ENCODE peak calls at places on chromosomes 16 and 17, in five cellular contexts. One of them, this sample, is unnamed.

GRCh38 chr17:82950525-82951102 is 110.8 kb upstream of the ZNF750 start:
- DNase-seq in suprapubic skin: no peak
- DNase-seq in endodermal cell: no peak
- DNase-seq in RWPE1: no peak
- DNase-seq in heart right ventricle: no peak
- DNase-seq in this sample: no peak

GRCh38 chr17:27471321-27472269 is 15.3 kb downstream of the KSR1 start:
- DNase-seq in suprapubic skin: no peak
- DNase-seq in heart right ventricle: no peak
- DNase-seq in endodermal cell: no peak
- DNase-seq in RWPE1: peak; percentile 74
- DNase-seq in this sample: peak; percentile 64

GRCh38 chr16:65287307-65287706 is 165.4 kb upstream of the CDH11 start:
- DNase-seq in suprapubic skin: no peak
- DNase-seq in endodermal cell: no peak
- DNase-seq in RWPE1: no peak
- DNase-seq in heart right ventricle: no peak
- DNase-seq in this sample: no peak

GRCh38 chr16:70662991-70663523 is 16.7 kb downstream of the IL34 start:
- DNase-seq in endodermal cell: no peak
- DNase-seq in RWPE1: no peak
- DNase-seq in heart right ventricle: no peak
- DNase-seq in suprapubic skin: peak; percentile 58
- DNase-seq in this sample: peak; percentile 18

GRCh38 chr17:5526821-5527598 is 40.6 kb downstream of the MIS12 start:
- DNase-seq in heart right ventricle: peak; percentile 79
- DNase-seq in RWPE1: peak; percentile 87
- DNase-seq in endodermal cell: no peak
- DNase-seq in suprapubic skin: no peak
- DNase-seq in this sample: peak; percentile 71

GRCh38 chr16:48538746-48539484 is 71.1 kb downstream of the N4BP1 start:
- DNase-seq in suprapubic skin: no peak
- DNase-seq in endodermal cell: peak; percentile 74
- DNase-seq in heart right ventricle: no peak
- DNase-seq in RWPE1: no peak
- DNase-seq in this sample: peak; percentile 39

GRCh38 chr16:28167730-28168129 is 44.0 kb downstream of the XPO6 start:
- DNase-seq in suprapubic skin: no peak
- DNase-seq in heart right ventricle: no peak
- DNase-seq in endodermal cell: no peak
- DNase-seq in RWPE1: no peak
- DNase-seq in this sample: no peak

GRCh38 chr17:67168485-67168884 is 76.5 kb downstream of the HELZ start:
- DNase-seq in suprapubic skin: no peak
- DNase-seq in endodermal cell: no peak
- DNase-seq in heart right ventricle: no peak
- DNase-seq in RWPE1: no peak
- DNase-seq in this sample: no peak

GRCh38 chr16:2151188-2152091 is 3.0 kb downstream of the RAB26 start:
- DNase-seq in heart right ventricle: no peak
- DNase-seq in endodermal cell: peak; percentile 81
- DNase-seq in RWPE1: no peak
- DNase-seq in suprapubic skin: no peak
- DNase-seq in this sample: no peak

GRCh38 chr17:35313875-35314409 is 59.5 kb downstream of the SLFN11 start:
- DNase-seq in suprapubic skin: no peak
- DNase-seq in endodermal cell: no peak
- DNase-seq in RWPE1: no peak
- DNase-seq in heart right ventricle: peak; percentile 70
- DNase-seq in this sample: peak; percentile 24

GRCh38 chr17:35315283-35315682 is 58.1 kb downstream of the SLFN11 start:
- DNase-seq in RWPE1: peak; percentile 79
- DNase-seq in suprapubic skin: no peak
- DNase-seq in endodermal cell: peak; percentile 47
- DNase-seq in heart right ventricle: peak; percentile 63
- DNase-seq in this sample: no peak

GRCh38 chr17:35312346-35312745 is 61.1 kb downstream of the SLFN11 start:
- DNase-seq in suprapubic skin: no peak
- DNase-seq in heart right ventricle: no peak
- DNase-seq in RWPE1: no peak
- DNase-seq in endodermal cell: no peak
- DNase-seq in this sample: no peak

GRCh38 chr17:35314415-35315216 is 58.8 kb downstream of the SLFN11 start:
- DNase-seq in heart right ventricle: no peak
- DNase-seq in suprapubic skin: no peak
- DNase-seq in endodermal cell: peak; percentile 66
- DNase-seq in RWPE1: no peak
- DNase-seq in this sample: peak; percentile 9

DNA sequence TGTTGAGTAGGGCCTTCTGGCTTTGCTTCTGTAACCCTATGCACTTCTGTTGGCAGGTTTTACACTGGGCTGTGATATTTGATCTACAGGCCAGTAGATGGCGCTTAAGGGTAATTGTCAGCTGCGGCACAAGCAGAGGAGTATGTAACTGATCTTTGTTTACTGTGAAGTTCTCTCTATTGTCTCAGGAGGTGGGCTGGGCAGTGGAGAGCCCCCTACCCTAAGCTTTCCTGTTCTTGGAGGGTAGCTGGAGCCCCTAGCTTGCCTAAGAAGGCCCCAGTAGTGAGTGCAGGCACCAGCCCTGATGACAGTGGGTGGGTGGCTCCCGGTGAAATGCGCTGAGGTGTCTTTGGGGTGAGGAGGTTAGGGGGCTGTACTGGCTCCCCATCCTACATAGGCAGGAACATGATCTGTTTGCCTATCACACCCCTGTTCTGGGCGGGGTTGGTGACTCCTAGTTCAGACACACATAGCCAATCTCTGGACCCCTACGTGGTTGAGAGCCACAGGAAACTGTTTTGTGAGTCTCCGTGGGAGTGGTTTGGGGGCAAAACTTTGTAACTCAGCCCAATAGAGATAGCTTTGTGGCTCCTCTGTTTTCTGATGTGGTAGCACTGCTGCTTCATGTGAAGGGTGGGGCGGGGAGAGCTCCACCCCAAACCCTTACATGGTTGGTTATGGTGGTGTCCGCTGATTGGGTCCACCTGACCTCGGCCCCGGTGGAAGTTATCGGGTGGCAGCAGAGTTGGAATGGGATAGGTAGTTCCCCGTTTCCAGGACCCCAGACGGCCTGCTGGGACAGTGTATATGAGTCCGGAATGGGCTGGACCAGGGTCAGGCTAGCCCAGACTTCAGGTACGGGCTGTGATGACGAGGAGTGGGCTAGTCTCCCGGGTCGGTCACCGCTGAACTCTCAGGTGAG is 60.4 kb downstream of the SLFN11 start:
- DNase-seq in endodermal cell: peak; percentile 87
- DNase-seq in suprapubic skin: no peak
- DNase-seq in heart right ventricle: peak; percentile 60
- DNase-seq in RWPE1: peak; percentile 44
- DNase-seq in this sample: peak; percentile 66
- TF ChIP-seq CTCF in endodermal cell: peak; percentile 87
- TF ChIP-seq CTCF in suprapubic skin: peak; percentile 66
- TF ChIP-seq CTCF in heart right ventricle: peak; percentile 70
- TF ChIP-seq CTCF in RWPE1: peak; percentile 79
- TF ChIP-seq CTCF in this sample: peak; percentile 71

DNA sequence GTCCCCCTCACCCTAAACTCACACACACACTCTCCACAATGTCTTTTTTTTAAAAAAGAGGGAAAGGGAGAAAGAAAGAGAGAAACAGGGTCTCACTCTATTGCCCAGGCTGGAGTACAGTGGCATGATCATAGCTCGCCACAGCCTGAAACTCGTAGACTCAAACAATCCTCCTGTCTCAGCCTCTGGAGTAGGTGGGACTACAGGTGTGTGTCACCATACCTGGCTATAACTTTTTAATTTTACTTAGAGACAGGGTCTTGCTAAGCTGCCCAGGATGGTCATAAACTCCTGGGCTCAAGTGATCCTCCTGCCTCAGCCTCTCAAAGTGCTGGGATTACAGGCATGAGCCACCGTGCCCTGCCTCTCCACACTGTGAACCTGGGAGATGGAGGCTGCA is 24.9 kb downstream of the LITAF start:
- DNase-seq in heart right ventricle: no peak
- DNase-seq in endodermal cell: no peak
- DNase-seq in RWPE1: no peak
- DNase-seq in suprapubic skin: no peak
- DNase-seq in this sample: no peak
- TF ChIP-seq CTCF in heart right ventricle: no peak
- TF ChIP-seq CTCF in endodermal cell: no peak
- TF ChIP-seq CTCF in RWPE1: no peak
- TF ChIP-seq CTCF in suprapubic skin: no peak
- TF ChIP-seq CTCF in this sample: no peak

GRCh38 chr16:84144301-84144858 is 597 bp downstream of the HSDL1 start:
- DNase-seq in RWPE1: peak; percentile 22
- DNase-seq in endodermal cell: peak; percentile 76
- DNase-seq in suprapubic skin: no peak
- DNase-seq in heart right ventricle: peak; percentile 19
- DNase-seq in this sample: peak; percentile 64

GRCh38 chr16:84143784-84144199 is 1.2 kb downstream of the HSDL1 start:
- DNase-seq in endodermal cell: peak; percentile 68
- DNase-seq in heart right ventricle: no peak
- DNase-seq in suprapubic skin: no peak
- DNase-seq in RWPE1: no peak
- DNase-seq in this sample: no peak

GRCh38 chr16:84143081-84143480 is 1.9 kb downstream of the HSDL1 start:
- DNase-seq in heart right ventricle: no peak
- DNase-seq in suprapubic skin: no peak
- DNase-seq in RWPE1: no peak
- DNase-seq in endodermal cell: no peak
- DNase-seq in this sample: no peak

GRCh38 chr16:84141143-84141670 is 3.8 kb downstream of the HSDL1 start:
- DNase-seq in RWPE1: no peak
- DNase-seq in heart right ventricle: no peak
- DNase-seq in endodermal cell: no peak
- DNase-seq in suprapubic skin: no peak
- DNase-seq in this sample: no peak

DNA sequence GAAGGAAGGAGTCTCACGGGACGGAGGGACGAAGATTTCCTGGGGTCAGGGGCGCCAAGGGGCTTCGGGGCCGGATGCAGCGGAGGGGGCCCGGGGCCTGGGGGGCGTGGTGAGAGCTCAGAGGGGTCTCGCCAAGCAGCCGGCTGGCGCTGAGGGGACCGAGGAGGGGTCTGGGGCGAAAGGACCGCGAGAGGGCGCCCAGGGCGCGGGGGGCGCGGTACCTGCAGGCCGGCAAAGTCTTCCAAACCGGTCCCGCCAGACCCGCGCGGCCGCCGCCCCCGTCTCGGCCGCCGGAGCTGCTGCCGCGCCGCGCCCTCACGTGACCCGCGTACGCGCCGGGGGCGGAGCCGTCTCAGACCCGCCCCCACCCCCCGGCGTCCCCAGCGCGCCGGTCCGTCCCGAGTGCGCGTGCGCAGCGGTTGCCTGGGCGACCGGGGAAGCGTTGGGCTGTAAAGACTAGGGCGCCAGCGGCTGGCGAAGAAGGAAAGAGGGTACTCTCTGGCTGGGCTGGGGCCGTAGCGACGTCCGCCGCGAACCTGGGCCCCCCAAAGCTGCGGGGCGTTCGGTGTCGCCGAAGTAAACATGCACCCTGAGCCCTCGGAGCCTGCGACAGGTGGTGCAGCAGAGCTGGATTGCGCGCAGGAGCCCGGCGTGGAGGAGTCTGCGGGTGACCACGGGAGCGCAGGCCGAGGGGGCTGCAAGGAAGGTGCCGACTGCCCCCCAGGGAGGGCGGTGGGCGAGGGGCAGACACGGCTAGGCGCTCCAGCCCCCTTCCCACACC is at the start of the genes DNAAF1 and HSDL1:
- DNase-seq in RWPE1: peak; percentile 98
- DNase-seq in endodermal cell: peak; percentile 98
- DNase-seq in suprapubic skin: peak; percentile 92
- DNase-seq in heart right ventricle: peak; percentile 90
- DNase-seq in this sample: peak; percentile 99
- TF ChIP-seq CTCF in RWPE1: no peak
- TF ChIP-seq CTCF in endodermal cell: peak; percentile 57
- TF ChIP-seq CTCF in suprapubic skin: no peak
- TF ChIP-seq CTCF in heart right ventricle: peak; percentile 6
- TF ChIP-seq CTCF in this sample: no peak

GRCh38 chr16:50366126-50366525 is 2.7 kb downstream of the BRD7 start:
- DNase-seq in heart right ventricle: no peak
- DNase-seq in endodermal cell: no peak
- DNase-seq in RWPE1: no peak
- DNase-seq in suprapubic skin: no peak
- DNase-seq in this sample: no peak

GRCh38 chr16:50371036-50371716 is 2.4 kb upstream of the BRD7 start:
- DNase-seq in endodermal cell: no peak
- DNase-seq in RWPE1: no peak
- DNase-seq in suprapubic skin: no peak
- DNase-seq in heart right ventricle: no peak
- DNase-seq in this sample: no peak

GRCh38 chr16:50367777-50368409 is 895 bp downstream of the BRD7 start:
- DNase-seq in endodermal cell: no peak
- DNase-seq in suprapubic skin: no peak
- DNase-seq in heart right ventricle: no peak
- DNase-seq in RWPE1: no peak
- DNase-seq in this sample: no peak

GRCh38 chr16:50369133-50369804 is 481 bp upstream of the BRD7 start:
- DNase-seq in RWPE1: no peak
- DNase-seq in heart right ventricle: no peak
- DNase-seq in suprapubic skin: no peak
- DNase-seq in endodermal cell: no peak
- DNase-seq in this sample: no peak

DNA sequence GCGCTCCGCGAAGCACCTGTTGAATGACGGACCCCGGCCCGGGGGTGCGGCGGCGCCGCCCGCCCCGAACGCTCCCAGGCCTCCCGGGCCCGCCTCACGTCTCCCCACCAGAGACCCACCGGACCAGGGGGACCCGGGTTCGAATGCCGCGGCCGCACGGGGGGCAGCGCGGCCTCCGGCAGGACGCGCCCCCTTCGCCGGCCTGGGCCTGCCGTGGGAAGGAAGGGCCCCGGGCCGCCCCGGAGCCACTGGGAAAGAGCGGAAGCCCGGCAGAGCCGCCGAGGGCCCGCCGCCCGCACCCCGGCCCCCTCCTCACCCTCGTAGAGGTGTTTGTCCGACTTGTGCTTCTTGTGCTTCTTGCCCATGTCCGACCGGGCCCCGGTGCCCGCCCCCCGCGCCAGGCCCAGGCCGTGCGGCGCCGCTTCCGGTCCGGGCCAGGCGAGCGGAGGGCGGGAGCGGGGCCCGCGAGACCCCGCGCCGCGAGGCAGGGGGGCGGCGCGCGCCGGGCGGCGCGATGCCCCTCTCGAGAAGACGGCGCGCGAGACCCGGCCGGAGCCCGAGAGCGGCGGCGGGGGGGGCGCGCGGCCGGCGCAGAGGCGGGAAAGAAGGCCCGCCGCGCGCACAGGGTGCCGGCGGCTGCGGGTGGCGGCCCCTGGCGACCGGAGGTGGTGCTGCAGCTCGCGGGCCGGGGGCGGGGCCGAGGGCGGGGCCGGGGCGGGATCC is at the start of gene BRD7:
- DNase-seq in heart right ventricle: peak; percentile 41
- DNase-seq in suprapubic skin: no peak
- DNase-seq in RWPE1: peak; percentile 77
- DNase-seq in endodermal cell: peak; percentile 90
- DNase-seq in this sample: peak; percentile 94
- TF ChIP-seq CTCF in heart right ventricle: peak; percentile 73
- TF ChIP-seq CTCF in suprapubic skin: no peak
- TF ChIP-seq CTCF in RWPE1: peak; percentile 79
- TF ChIP-seq CTCF in endodermal cell: peak; percentile 59
- TF ChIP-seq CTCF in this sample: peak; percentile 81